ENCODE peak calls at places on chromosomes 16 and 17, in four cellular contexts. One of them, this sample, is unnamed.

GRCh38 chr16:85261657-85262557 is 149.6 kb upstream of the CIBAR2 start:
- DNase-seq in stomach: no peak
- DNase-seq in omental fat pad: no peak
- DNase-seq in PC-3: no peak
- DNase-seq in this sample: no peak

GRCh38 chr16:80100846-80101451 is 439.8 kb upstream of the DYNLRB2 start:
- DNase-seq in stomach: no peak
- DNase-seq in PC-3: no peak
- DNase-seq in omental fat pad: no peak
- DNase-seq in this sample: no peak

GRCh38 chr16:90037202-90037765 is 18.0 kb upstream of the DBNDD1 start:
- DNase-seq in omental fat pad: no peak
- DNase-seq in stomach: no peak
- DNase-seq in PC-3: no peak
- DNase-seq in this sample: no peak

GRCh38 chr17:65346166-65346565 is 209.0 kb downstream of the RGS9 start:
- DNase-seq in PC-3: no peak
- DNase-seq in stomach: no peak
- DNase-seq in omental fat pad: no peak
- DNase-seq in this sample: no peak

GRCh38 chr17:29010129-29010528 is 4.3 kb upstream of the SEZ6 start:
- DNase-seq in omental fat pad: no peak
- DNase-seq in PC-3: no peak
- DNase-seq in stomach: no peak
- DNase-seq in this sample: no peak

GRCh38 chr17:76240461-76241204 is at the start of gene RNF157:
- DNase-seq in PC-3: peak; percentile 71
- DNase-seq in stomach: peak; percentile 66
- DNase-seq in omental fat pad: no peak
- DNase-seq in this sample: peak; percentile 65

GRCh38 chr17:44400226-44400847 is 10.9 kb upstream of the ITGA2B start:
- DNase-seq in PC-3: peak; percentile 53
- DNase-seq in stomach: no peak
- DNase-seq in omental fat pad: no peak
- DNase-seq in this sample: no peak

GRCh38 chr17:39400547-39401411 is 647 bp downstream of the FBXL20 start:
- DNase-seq in PC-3: no peak
- DNase-seq in stomach: peak; percentile 27
- DNase-seq in omental fat pad: peak; percentile 23
- DNase-seq in this sample: no peak

GRCh38 chr16:70703041-70703834 is 17.4 kb upstream of the MTSS2 start:
- DNase-seq in PC-3: no peak
- DNase-seq in omental fat pad: no peak
- DNase-seq in stomach: no peak
- DNase-seq in this sample: no peak

GRCh38 chr17:21549107-21549687 is 143.1 kb upstream of the KCNJ18 start:
- DNase-seq in omental fat pad: no peak
- DNase-seq in stomach: no peak
- DNase-seq in PC-3: peak; percentile 40
- DNase-seq in this sample: no peak

GRCh38 chr16:29726845-29727379 is 18.9 kb downstream of the C16orf54 start:
- DNase-seq in stomach: no peak
- DNase-seq in PC-3: no peak
- DNase-seq in omental fat pad: no peak
- DNase-seq in this sample: no peak

GRCh38 chr17:8674344-8675305 is 44.1 kb upstream of the MYH10 start:
- DNase-seq in omental fat pad: no peak
- DNase-seq in stomach: no peak
- DNase-seq in PC-3: no peak
- DNase-seq in this sample: no peak

GRCh38 chr17:81453712-81454111 is 58.5 kb downstream of the BAHCC1 start:
- DNase-seq in omental fat pad: no peak
- DNase-seq in stomach: no peak
- DNase-seq in PC-3: no peak
- DNase-seq in this sample: no peak

GRCh38 chr17:77875051-77875780 is 83.3 kb upstream of the TNRC6C start:
- DNase-seq in stomach: no peak
- DNase-seq in PC-3: no peak
- DNase-seq in omental fat pad: no peak
- DNase-seq in this sample: no peak

GRCh38 chr16:86864586-86864985 is 286.2 kb downstream of the FOXL1 start:
- DNase-seq in PC-3: no peak
- DNase-seq in omental fat pad: no peak
- DNase-seq in stomach: no peak
- DNase-seq in this sample: no peak

GRCh38 chr16:86866986-86867722 is 288.8 kb downstream of the FOXL1 start:
- DNase-seq in PC-3: no peak
- DNase-seq in stomach: no peak
- DNase-seq in omental fat pad: no peak
- DNase-seq in this sample: no peak

GRCh38 chr16:86863609-86864008 is 285.3 kb downstream of the FOXL1 start:
- DNase-seq in stomach: no peak
- DNase-seq in PC-3: no peak
- DNase-seq in omental fat pad: no peak
- DNase-seq in this sample: no peak

GRCh38 chr16:86868070-86868469 is 289.7 kb downstream of the FOXL1 start:
- DNase-seq in stomach: no peak
- DNase-seq in PC-3: no peak
- DNase-seq in omental fat pad: no peak
- DNase-seq in this sample: no peak

DNA sequence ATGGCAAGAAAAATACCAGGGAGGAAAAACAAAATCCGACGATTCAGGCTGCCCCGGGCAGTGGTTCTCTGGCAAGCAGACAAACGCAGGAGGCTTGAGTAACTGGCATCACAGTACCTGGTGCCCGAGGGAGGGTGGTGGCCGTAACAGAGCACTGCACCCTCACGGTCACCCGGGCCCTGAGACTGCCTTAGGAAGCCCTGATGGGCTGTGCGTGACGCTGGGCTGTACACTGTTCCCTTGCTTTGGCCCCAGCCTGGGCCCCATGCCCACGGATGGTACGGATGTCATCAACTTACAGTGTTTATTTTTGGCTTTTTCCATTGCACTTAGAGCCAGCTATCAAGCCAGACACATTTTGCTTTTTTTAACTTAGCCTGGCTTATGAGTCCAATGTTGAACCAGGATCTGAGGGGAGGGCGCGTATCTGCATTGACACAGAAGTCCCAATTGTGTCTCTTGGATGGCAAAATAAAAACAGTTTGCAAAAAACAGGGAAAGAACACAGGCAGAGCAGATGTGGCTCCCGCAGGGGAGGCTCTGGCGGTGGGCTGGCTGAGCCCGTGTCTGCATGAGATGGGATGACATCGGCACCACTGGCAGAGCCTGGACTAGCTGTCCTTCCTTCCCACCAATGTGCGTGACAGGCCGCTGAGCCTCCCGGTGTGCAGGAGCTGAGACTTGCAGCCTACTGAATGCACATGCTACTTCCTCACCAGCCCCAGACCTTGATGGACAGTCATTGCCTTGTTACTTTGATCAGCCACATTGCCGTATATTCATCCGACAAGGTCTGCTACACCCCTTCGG is 287.7 kb downstream of the FOXL1 start:
- DNase-seq in stomach: no peak
- DNase-seq in PC-3: peak; percentile 42
- DNase-seq in omental fat pad: no peak
- DNase-seq in this sample: no peak
- TF ChIP-seq CTCF in stomach: no peak
- TF ChIP-seq CTCF in PC-3: no peak
- TF ChIP-seq CTCF in omental fat pad: no peak
- TF ChIP-seq CTCF in this sample: no peak

GRCh38 chr16:47109361-47109760 is 34.4 kb downstream of the NETO2 start:
- DNase-seq in omental fat pad: no peak
- DNase-seq in PC-3: no peak
- DNase-seq in stomach: no peak
- DNase-seq in this sample: no peak

GRCh38 chr16:47113130-47113529 is 30.6 kb downstream of the NETO2 start:
- DNase-seq in omental fat pad: no peak
- DNase-seq in stomach: no peak
- DNase-seq in PC-3: no peak
- DNase-seq in this sample: no peak

GRCh38 chr16:47110939-47111338 is 32.8 kb downstream of the NETO2 start:
- DNase-seq in stomach: no peak
- DNase-seq in PC-3: peak; percentile 18
- DNase-seq in omental fat pad: no peak
- DNase-seq in this sample: no peak
- TF ChIP-seq CTCF in stomach: no peak
- TF ChIP-seq CTCF in PC-3: peak; percentile 21
- TF ChIP-seq CTCF in omental fat pad: no peak
- TF ChIP-seq CTCF in this sample: no peak

GRCh38 chr17:50268632-50269287 is 5.5 kb upstream of the TMEM92 start:
- DNase-seq in PC-3: no peak
- DNase-seq in omental fat pad: no peak
- DNase-seq in stomach: peak; percentile 10
- DNase-seq in this sample: no peak

GRCh38 chr17:50269477-50270429 is 4.5 kb upstream of the TMEM92 start:
- DNase-seq in omental fat pad: peak; percentile 49
- DNase-seq in stomach: peak; percentile 76
- DNase-seq in PC-3: peak; percentile 88
- DNase-seq in this sample: peak; percentile 36

GRCh38 chr17:50272246-50272645 is 2.0 kb upstream of the TMEM92 start:
- DNase-seq in stomach: no peak
- DNase-seq in omental fat pad: no peak
- DNase-seq in PC-3: no peak
- DNase-seq in this sample: no peak

GRCh38 chr17:50271173-50271750 is 3.0 kb upstream of the TMEM92 start:
- DNase-seq in omental fat pad: no peak
- DNase-seq in stomach: no peak
- DNase-seq in PC-3: no peak
- DNase-seq in this sample: no peak

DNA sequence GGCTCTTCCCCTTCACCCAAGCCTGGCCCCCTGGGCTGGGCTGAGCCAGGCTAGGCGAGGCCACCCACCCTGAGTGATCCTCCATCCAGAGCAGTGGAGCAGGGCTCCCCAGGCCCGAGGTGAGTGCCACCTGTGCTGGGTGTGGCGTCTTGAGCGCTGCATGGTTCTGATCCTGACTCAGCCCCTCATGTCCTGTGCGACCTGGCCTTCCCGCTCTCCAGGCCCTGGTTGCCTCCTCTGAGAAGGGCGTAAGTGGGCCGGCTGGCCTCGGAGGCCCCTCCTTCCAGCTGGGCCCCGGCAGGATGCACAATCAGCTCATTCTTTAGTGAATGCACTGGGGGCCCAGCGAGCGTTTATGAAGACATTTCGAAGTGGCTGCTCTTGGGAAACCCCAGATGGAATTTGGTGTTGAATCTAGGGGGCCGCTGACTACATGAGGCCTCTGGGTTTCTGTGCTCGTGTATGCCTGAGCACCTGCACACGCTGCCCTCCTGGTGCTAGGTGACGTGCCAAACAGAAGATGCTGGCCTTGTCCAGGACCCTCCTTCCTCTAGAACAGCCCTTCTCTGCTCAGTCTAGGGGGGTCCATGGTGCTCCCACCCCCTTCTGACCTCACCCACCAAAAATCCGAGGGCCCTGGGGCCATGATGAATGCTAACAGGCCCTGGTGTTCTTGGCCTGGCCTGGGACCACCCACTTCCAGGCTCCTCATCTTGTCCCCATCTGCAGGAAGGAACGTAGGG is 3.7 kb upstream of the TMEM92 start:
- DNase-seq in PC-3: no peak
- DNase-seq in stomach: peak; percentile 27
- DNase-seq in omental fat pad: no peak
- DNase-seq in this sample: no peak
- TF ChIP-seq CTCF in PC-3: no peak
- TF ChIP-seq CTCF in stomach: no peak
- TF ChIP-seq CTCF in omental fat pad: no peak
- TF ChIP-seq CTCF in this sample: peak; percentile 29

GRCh38 chr16:2748757-2749455 is 3.5 kb upstream of the SRRM2 start:
- DNase-seq in PC-3: no peak
- DNase-seq in omental fat pad: no peak
- DNase-seq in stomach: no peak
- DNase-seq in this sample: no peak
- TF ChIP-seq CTCF in PC-3: no peak
- TF ChIP-seq CTCF in omental fat pad: no peak
- TF ChIP-seq CTCF in stomach: no peak
- TF ChIP-seq CTCF in this sample: no peak

GRCh38 chr17:60311186-60311585 is 80.7 kb downstream of the USP32 start:
- DNase-seq in PC-3: no peak
- DNase-seq in omental fat pad: no peak
- DNase-seq in stomach: no peak
- DNase-seq in this sample: no peak

GRCh38 chr17:60311936-60312335 is 80.0 kb downstream of the USP32 start:
- DNase-seq in stomach: no peak
- DNase-seq in omental fat pad: no peak
- DNase-seq in PC-3: no peak
- DNase-seq in this sample: no peak

GRCh38 chr17:60314423-60314822 is 77.5 kb downstream of the USP32 start:
- DNase-seq in omental fat pad: no peak
- DNase-seq in stomach: no peak
- DNase-seq in PC-3: no peak
- DNase-seq in this sample: no peak

GRCh38 chr17:60318830-60319229 is 73.1 kb downstream of the USP32 start:
- DNase-seq in omental fat pad: no peak
- DNase-seq in stomach: no peak
- DNase-seq in PC-3: no peak
- DNase-seq in this sample: no peak

GRCh38 chr17:60315650-60316049 is 76.3 kb downstream of the USP32 start:
- DNase-seq in omental fat pad: no peak
- DNase-seq in PC-3: peak; percentile 39
- DNase-seq in stomach: no peak
- DNase-seq in this sample: no peak
- TF ChIP-seq CTCF in omental fat pad: no peak
- TF ChIP-seq CTCF in PC-3: peak; percentile 67
- TF ChIP-seq CTCF in stomach: no peak
- TF ChIP-seq CTCF in this sample: no peak

DNA sequence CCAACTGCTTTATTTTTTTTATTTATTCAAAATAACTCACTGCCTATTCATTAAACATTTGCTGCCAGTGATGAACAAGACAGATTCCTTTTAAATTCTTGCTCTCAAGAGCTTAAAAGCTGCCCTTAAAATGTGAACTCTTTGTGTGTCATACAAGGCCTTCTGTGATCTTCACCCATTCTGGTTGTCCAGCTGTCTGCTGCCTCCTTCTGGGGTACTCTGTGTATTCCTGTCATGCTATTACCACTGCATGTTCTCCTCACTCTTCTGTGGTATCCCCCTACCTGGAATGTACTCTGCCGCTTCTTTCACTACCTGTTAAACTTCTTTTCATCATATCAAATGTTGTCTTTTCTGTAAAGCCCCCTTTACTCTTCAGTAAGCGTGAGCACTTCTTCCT is 165.8 kb downstream of the CHD9 start:
- DNase-seq in PC-3: no peak
- DNase-seq in omental fat pad: no peak
- DNase-seq in stomach: no peak
- DNase-seq in this sample: no peak
- TF ChIP-seq CTCF in PC-3: no peak
- TF ChIP-seq CTCF in omental fat pad: no peak
- TF ChIP-seq CTCF in stomach: no peak
- TF ChIP-seq CTCF in this sample: peak; percentile 32

GRCh38 chr17:5667871-5668270 is 83.6 kb upstream of the NLRP1 start:
- DNase-seq in stomach: no peak
- DNase-seq in omental fat pad: no peak
- DNase-seq in PC-3: no peak
- DNase-seq in this sample: no peak
- TF ChIP-seq CTCF in stomach: no peak
- TF ChIP-seq CTCF in omental fat pad: no peak
- TF ChIP-seq CTCF in PC-3: peak; percentile 46
- TF ChIP-seq CTCF in this sample: no peak

This sample was measured in natural killer cell.